ENCODE peak calls at places on chromosomes 11 and 22, in eight cellular contexts. A, M, D, W, N, F, S and Z are unnamed samples. For H3K4me1, the result is how much of the 10 kb centered on the place peaks cover.

GRCh38 chr22:44338183-44338812 is 25.5 kb upstream of the SHISAL1 start:
- DNase-seq in A (no peak), M (no peak), D (no peak), W (no peak), N (no peak), F (no peak), S (peak), Z (no peak)

GRCh38 chr11:83571301-83571700 is 285.1 kb upstream of the CCDC90B start:
- DNase-seq in A (peak), M (no peak), D (no peak), W (no peak), N (no peak), F (no peak), S (no peak), Z (no peak)

GRCh38 chr22:45671783-45672563 is at the start of gene ATXN10:
- DNase-seq in A (no peak), M (peak), D (peak), W (peak), N (peak), F (peak), S (peak), Z (peak)

GRCh38 chr22:17281026-17281809 is 62.0 kb upstream of the ADA2 start:
- DNase-seq in A (no peak), M (no peak), D (no peak), W (peak), N (no peak), F (no peak), S (no peak), Z (no peak)

GRCh38 chr11:102476069-102476468 is 23.5 kb upstream of the TMEM123 start:
- DNase-seq in A (no peak), M (no peak), D (no peak), W (no peak), N (no peak), F (no peak), S (no peak), Z (no peak)

GRCh38 chr11:31812392-31813241 is 1.5 kb upstream of the PAX6 start:
- DNase-seq in A (peak), M (no peak), D (no peak), W (peak), N (no peak), F (no peak), S (no peak), Z (no peak)

GRCh38 chr11:47607380-47607779 is 13.2 kb upstream of the C1QTNF4 start:
- DNase-seq in A (no peak), M (no peak), D (peak), W (no peak), N (no peak), F (peak), S (no peak), Z (peak)

GRCh38 chr22:46763051-46763705 is 728 bp downstream of the TBC1D22A start:
- DNase-seq in A (peak), M (peak), D (peak), W (peak), N (no peak), F (peak), S (no peak), Z (peak)

GRCh38 chr22:44916281-44917231 is 93.2 kb downstream of the PHF21B start:
- DNase-seq in A (no peak), M (no peak), D (no peak), W (peak), N (no peak), F (no peak), S (no peak), Z (no peak)

GRCh38 chr11:11202885-11203284 is 150.2 kb downstream of the CSNK2A3 start:
- DNase-seq in A (no peak), M (no peak), D (no peak), W (no peak), N (no peak), F (no peak), S (no peak), Z (no peak)

GRCh38 chr11:86103808-86104207 is 34.9 kb upstream of the PICALM start:
- DNase-seq in A (no peak), M (no peak), D (no peak), W (no peak), N (no peak), F (no peak), S (no peak), Z (no peak)

GRCh38 chr11:132674161-132674560 is 858.1 kb downstream of the OPCML start:
- DNase-seq in A (no peak), M (no peak), D (no peak), W (no peak), N (no peak), F (peak), S (no peak), Z (no peak)

GRCh38 chr11:65390099-65390941 is 3.9 kb downstream of the FRMD8 start:
- DNase-seq in A (no peak), M (no peak), D (no peak), W (no peak), N (no peak), F (no peak), S (no peak), Z (no peak)

GRCh38 chr11:73288197-73288872 is 16.2 kb downstream of the P2RY6 start:
- DNase-seq in A (no peak), M (no peak), D (no peak), W (no peak), N (no peak), F (no peak), S (no peak), Z (no peak)

GRCh38 chr22:49623715-49624114 is 204.0 kb downstream of the BRD1 start:
- DNase-seq in A (no peak), M (no peak), D (no peak), W (peak), N (no peak), F (no peak), S (no peak), Z (no peak)

GRCh38 chr22:42190274-42190673 is 59.7 kb upstream of the CYP2D6 start:
- DNase-seq in A (no peak), M (no peak), D (no peak), W (no peak), N (no peak), F (no peak), S (no peak), Z (no peak)
- H3K4me3 ChIP-seq in A (no peak), M (no peak), D (no peak), W (no peak), N (no peak), F (no peak), S (no peak), Z (no peak)

GRCh38 chr11:118226781-118227180 is 2.0 kb upstream of the JAML start:
- DNase-seq in A (no peak), M (no peak), D (no peak), W (no peak), N (no peak), F (no peak), S (no peak), Z (no peak)

GRCh38 chr11:118229274-118229847 is 4.5 kb upstream of the JAML start:
- DNase-seq in A (no peak), M (no peak), D (no peak), W (no peak), N (no peak), F (no peak), S (no peak), Z (no peak)

GRCh38 chr11:118230088-118230487 is 5.3 kb upstream of the JAML start:
- DNase-seq in A (no peak), M (no peak), D (no peak), W (no peak), N (no peak), F (no peak), S (no peak), Z (no peak)

GRCh38 chr11:118226294-118226693 is 1.5 kb upstream of the JAML start:
- DNase-seq in A (no peak), M (no peak), D (no peak), W (no peak), N (no peak), F (no peak), S (no peak), Z (peak)

GRCh38 chr11:118227865-118228785 is 3.3 kb upstream of the JAML start:
- DNase-seq in A (no peak), M (peak), D (no peak), W (no peak), N (no peak), F (no peak), S (no peak), Z (no peak)
- TF ChIP-seq CTCF in A (no peak), M (no peak), D (no peak), W (no peak), N (no peak), F (no peak), S (no peak), Z (no peak)

DNA sequence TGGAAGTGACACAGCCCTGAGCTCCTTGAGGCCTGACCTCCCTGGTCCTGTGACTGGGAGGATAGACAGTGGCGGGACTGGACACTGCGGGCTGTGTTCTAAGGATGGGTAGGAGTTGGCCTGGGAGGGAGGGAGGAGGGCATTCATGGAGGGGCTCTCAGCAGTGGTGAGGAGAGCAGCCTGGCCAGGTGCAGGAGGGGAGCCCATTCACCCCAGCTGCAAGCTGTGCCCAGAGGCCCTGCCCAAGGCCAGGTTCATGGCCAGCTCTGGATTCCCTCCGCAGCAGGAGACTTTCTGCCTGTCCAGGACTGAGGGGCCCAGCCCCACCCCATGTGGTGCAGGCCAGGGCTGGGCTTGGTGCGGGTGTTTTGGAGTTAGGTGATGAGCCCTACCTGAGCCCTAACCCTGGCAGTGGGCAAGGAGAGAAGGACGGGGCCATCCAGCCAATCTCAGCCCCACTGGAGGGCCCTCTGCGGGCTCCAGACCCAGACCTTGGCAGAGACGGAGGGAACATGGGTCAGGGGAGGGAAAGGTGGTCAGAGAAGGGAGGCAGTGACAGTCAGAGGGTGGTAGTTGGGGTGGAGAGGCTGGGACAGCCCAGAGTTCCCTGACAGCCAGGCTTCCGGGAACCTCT is 26.8 kb downstream of the CACNA1I start:
- DNase-seq in A (peak), M (no peak), D (no peak), W (no peak), N (no peak), F (no peak), S (no peak), Z (no peak)
- H3K4me1 ChIP-seq in A (under half), M (under half), D (under half), W (under half), N (under half), F (under half), S (under half), Z (under half)

DNA sequence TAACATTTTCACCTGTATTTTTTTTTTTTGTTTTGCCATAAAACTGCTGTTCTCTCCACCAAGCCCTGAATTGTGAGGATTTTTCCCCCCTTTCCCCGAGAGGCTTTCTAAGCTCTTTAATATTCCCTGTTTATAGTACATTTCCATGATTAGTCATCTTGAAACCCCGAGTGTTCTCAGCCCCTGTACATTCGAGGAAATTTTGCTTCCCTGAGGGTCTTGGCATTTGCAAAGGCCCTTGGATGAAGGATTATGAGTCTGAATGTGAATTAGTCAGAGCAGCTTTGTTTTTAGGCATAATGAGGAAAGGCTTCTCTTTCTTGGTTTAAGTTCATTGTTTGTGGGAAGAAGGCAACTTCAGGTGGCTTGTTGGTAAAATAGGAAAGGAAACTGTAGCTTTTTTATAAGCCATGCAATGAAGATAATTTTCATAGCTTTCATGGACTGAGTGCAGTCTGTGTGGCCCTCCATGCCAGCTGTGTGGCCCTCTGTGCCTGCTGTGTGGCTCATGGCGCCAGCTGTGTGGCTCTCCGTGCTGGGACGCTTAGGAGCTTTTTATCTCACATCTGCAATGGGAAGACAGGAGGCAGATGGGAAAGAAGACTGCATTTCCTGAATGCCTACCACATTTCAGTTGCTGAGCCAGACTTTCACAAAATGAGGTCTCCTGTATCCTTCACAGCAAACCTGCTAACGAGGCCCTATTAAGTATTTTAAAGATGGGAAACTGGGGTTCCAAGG is 129.0 kb downstream of the TEAD1 start:
- DNase-seq in A (no peak), M (no peak), D (no peak), W (no peak), N (no peak), F (no peak), S (no peak), Z (no peak)
- H3K4me3 ChIP-seq in A (no peak), M (no peak), D (no peak), W (no peak), N (peak), F (no peak), S (no peak), Z (no peak)

GRCh38 chr11:34335331-34335730 is 22.5 kb downstream of the ABTB2 start:
- DNase-seq in A (no peak), M (no peak), D (no peak), W (no peak), N (no peak), F (no peak), S (no peak), Z (no peak)

GRCh38 chr11:34332524-34332923 is 25.3 kb downstream of the ABTB2 start:
- DNase-seq in A (peak), M (no peak), D (no peak), W (no peak), N (no peak), F (no peak), S (no peak), Z (no peak)

GRCh38 chr11:34333787-34334186 is 24.0 kb downstream of the ABTB2 start:
- DNase-seq in A (no peak), M (no peak), D (no peak), W (no peak), N (no peak), F (no peak), S (no peak), Z (no peak)

GRCh38 chr11:34337016-34337415 is 20.8 kb downstream of the ABTB2 start:
- DNase-seq in A (no peak), M (no peak), D (no peak), W (no peak), N (no peak), F (no peak), S (no peak), Z (no peak)

DNA sequence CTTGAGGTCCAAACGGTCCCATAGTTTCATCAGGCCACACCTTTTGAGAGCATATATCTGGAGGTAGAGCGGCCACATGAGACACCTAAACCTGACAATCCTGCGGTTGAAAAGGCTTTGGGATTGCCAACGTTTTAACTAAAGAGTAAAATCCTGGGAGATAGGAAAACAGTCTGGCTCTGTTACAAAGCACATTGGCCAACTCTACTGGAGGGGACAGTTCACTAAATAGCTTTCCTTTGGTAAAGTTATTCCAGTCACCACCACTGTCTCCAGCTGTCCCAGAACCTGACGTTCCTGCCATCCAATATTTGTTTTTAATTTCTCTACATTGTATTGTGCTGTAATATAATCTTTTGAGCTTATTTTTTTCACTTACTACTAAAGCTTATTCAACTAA is 22.0 kb downstream of the ABTB2 start:
- DNase-seq in A (no peak), M (no peak), D (no peak), W (no peak), N (no peak), F (no peak), S (no peak), Z (no peak)
- TF ChIP-seq CTCF in A (no peak), M (no peak), D (no peak), W (no peak), N (no peak), F (no peak), S (no peak), Z (no peak)

GRCh38 chr11:6411594-6412031 is 7.3 kb downstream of the APBB1 start:
- DNase-seq in A (no peak), M (no peak), D (no peak), W (peak), N (no peak), F (no peak), S (no peak), Z (no peak)
- H3K4me1 ChIP-seq in A (under half), M (under half), D (under half), W (under half), N (under half), F (under half), S (under half), Z (under half)

GRCh38 chr11:16603890-16604783 is 134.3 kb upstream of the C11orf58 start:
- DNase-seq in A (peak), M (no peak), D (peak), W (peak), N (no peak), F (no peak), S (peak), Z (peak)

GRCh38 chr11:16605971-16606783 is 132.3 kb upstream of the C11orf58 start:
- DNase-seq in A (peak), M (peak), D (peak), W (peak), N (peak), F (peak), S (peak), Z (peak)

GRCh38 chr11:16603245-16603644 is 135.2 kb upstream of the C11orf58 start:
- DNase-seq in A (peak), M (no peak), D (no peak), W (no peak), N (no peak), F (no peak), S (no peak), Z (no peak)

GRCh38 chr11:16605440-16605970 is 132.9 kb upstream of the C11orf58 start:
- DNase-seq in A (peak), M (no peak), D (peak), W (peak), N (no peak), F (peak), S (peak), Z (peak)

GRCh38 chr11:16604784-16605439 is 133.5 kb upstream of the C11orf58 start:
- DNase-seq in A (peak), M (no peak), D (peak), W (peak), N (peak), F (no peak), S (peak), Z (peak)
- H3K4me3 ChIP-seq in A (peak), M (no peak), D (peak), W (peak), N (peak), F (peak), S (peak), Z (peak)

GRCh38 chr11:64285885-64286800 is 495 bp downstream of the GPR137 start:
- DNase-seq in A (no peak), M (peak), D (no peak), W (peak), N (peak), F (no peak), S (no peak), Z (no peak)
- TF ChIP-seq CTCF in A (no peak), M (peak), D (no peak), W (no peak), N (peak), F (no peak), S (no peak), Z (no peak)

DNA sequence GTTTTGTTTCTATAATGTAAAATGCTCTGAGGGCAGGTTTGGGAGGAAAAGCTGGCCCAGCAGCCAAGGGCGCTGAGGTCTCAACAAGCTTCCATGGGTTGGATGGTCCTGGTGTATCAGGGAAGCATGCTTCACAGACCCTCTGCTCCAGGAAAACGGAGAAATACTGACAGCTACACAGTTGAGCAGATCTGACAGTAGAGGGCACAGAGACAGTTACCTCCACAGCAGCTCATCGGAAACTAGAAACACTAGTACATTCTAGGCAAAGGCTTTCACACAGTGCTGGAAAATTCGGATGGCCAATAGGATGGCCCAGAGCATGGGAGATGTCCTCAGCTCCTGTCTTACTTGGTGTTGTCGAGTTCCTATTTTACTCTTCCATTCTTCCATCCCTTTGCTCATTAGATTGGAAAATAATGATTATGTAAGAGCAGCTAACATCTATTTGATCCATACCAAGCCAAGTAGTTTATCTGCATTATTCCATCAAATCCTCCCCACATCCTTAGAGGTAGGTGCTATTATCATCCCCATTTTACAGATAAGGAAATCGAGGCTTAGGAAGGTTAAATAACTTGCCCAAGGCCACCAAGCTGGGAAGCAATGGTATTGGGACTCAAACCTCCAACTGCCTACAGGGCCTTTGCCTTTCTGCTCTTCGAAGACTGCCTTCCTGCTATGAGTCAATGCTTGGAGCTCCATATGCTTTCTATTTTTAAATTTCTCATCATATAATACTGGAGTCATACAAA is 28.3 kb downstream of the LMO2 start:
- DNase-seq in A (no peak), M (no peak), D (no peak), W (no peak), N (no peak), F (no peak), S (no peak), Z (no peak)
- H3K4me1 ChIP-seq in A (under half), M (under half), D (under half), W (under half), N (under half), F (under half), S (under half), Z (under half)

DNA sequence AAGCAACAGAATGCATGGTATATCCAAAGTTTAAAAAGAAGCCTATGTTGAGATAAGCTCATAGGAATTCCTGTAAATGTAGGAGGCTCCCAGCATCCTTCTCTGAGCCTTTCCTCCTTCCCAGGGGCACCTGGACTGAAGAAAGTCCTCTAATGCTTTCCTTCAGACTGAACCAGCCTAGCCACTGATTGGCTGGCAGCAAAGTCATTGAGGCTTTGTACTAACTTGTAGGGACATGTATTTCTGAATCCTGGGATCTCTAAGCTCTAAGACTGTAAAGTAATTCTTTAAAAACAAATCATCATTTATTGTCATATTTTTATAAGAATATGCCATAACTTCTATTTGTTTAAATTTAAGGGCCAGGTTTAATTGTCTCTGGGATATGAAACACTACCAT is 23.9 kb upstream of the PANX1 start:
- DNase-seq in A (no peak), M (no peak), D (no peak), W (no peak), N (no peak), F (no peak), S (no peak), Z (no peak)
- H3K4me3 ChIP-seq in A (no peak), M (no peak), D (no peak), W (no peak), N (no peak), F (no peak), S (no peak), Z (no peak)